ENCODE peak calls at places on chromosomes 12 and 14, in eight cellular contexts. One of them, this sample, is unnamed.

GRCh38 chr14:23563473-23564180 is 4.0 kb downstream of the AP1G2 start:
- DNase-seq in AG09319: no peak
- DNase-seq in NCI-H146: no peak
- DNase-seq in astrocyte of the spinal cord: no peak
- DNase-seq in H4: no peak
- DNase-seq in AG20443: no peak
- DNase-seq in LNCaP clone FGC: no peak
- DNase-seq in iPS-NIHi11: no peak
- DNase-seq in this sample: no peak

GRCh38 chr12:49953961-49954835 is 3.7 kb downstream of the AQP2 start:
- DNase-seq in H4: no peak
- DNase-seq in AG20443: no peak
- DNase-seq in LNCaP clone FGC: no peak
- DNase-seq in NCI-H146: no peak
- DNase-seq in iPS-NIHi11: no peak
- DNase-seq in astrocyte of the spinal cord: no peak
- DNase-seq in AG09319: no peak
- DNase-seq in this sample: no peak

GRCh38 chr14:67680121-67680602 is 5.7 kb upstream of the VTI1B start:
- DNase-seq in AG20443: peak
- DNase-seq in NCI-H146: no peak
- DNase-seq in H4: peak
- DNase-seq in AG09319: no peak
- DNase-seq in iPS-NIHi11: no peak
- DNase-seq in astrocyte of the spinal cord: peak
- DNase-seq in LNCaP clone FGC: no peak
- DNase-seq in this sample: no peak

GRCh38 chr12:104427547-104427938 is 29.2 kb upstream of the CHST11 start:
- DNase-seq in NCI-H146: no peak
- DNase-seq in astrocyte of the spinal cord: no peak
- DNase-seq in iPS-NIHi11: no peak
- DNase-seq in LNCaP clone FGC: no peak
- DNase-seq in H4: no peak
- DNase-seq in AG20443: no peak
- DNase-seq in AG09319: no peak
- DNase-seq in this sample: no peak

GRCh38 chr14:103485504-103485903 is 37.1 kb downstream of the CKB start:
- DNase-seq in AG20443: no peak
- DNase-seq in AG09319: no peak
- DNase-seq in iPS-NIHi11: no peak
- DNase-seq in H4: no peak
- DNase-seq in LNCaP clone FGC: no peak
- DNase-seq in NCI-H146: no peak
- DNase-seq in astrocyte of the spinal cord: no peak
- DNase-seq in this sample: no peak

GRCh38 chr12:40002178-40003169 is 103.4 kb downstream of the SLC2A13 start:
- DNase-seq in AG20443: no peak
- DNase-seq in LNCaP clone FGC: no peak
- DNase-seq in H4: no peak
- DNase-seq in NCI-H146: no peak
- DNase-seq in iPS-NIHi11: no peak
- DNase-seq in astrocyte of the spinal cord: no peak
- DNase-seq in AG09319: no peak
- DNase-seq in this sample: no peak

GRCh38 chr14:59582845-59583509 is 6.4 kb upstream of the CCDC175 start:
- DNase-seq in AG09319: no peak
- DNase-seq in LNCaP clone FGC: no peak
- DNase-seq in NCI-H146: no peak
- DNase-seq in iPS-NIHi11: peak
- DNase-seq in H4: no peak
- DNase-seq in AG20443: no peak
- DNase-seq in astrocyte of the spinal cord: no peak
- DNase-seq in this sample: no peak

GRCh38 chr12:87385322-87385721 is 643.9 kb downstream of the C12orf50 start:
- DNase-seq in astrocyte of the spinal cord: no peak
- DNase-seq in iPS-NIHi11: no peak
- DNase-seq in AG20443: no peak
- DNase-seq in AG09319: no peak
- DNase-seq in LNCaP clone FGC: no peak
- DNase-seq in H4: no peak
- DNase-seq in NCI-H146: no peak
- DNase-seq in this sample: no peak

GRCh38 chr12:93016752-93017350 is 87.8 kb upstream of the EEA1 start:
- DNase-seq in AG20443: no peak
- DNase-seq in iPS-NIHi11: no peak
- DNase-seq in LNCaP clone FGC: no peak
- DNase-seq in H4: no peak
- DNase-seq in AG09319: no peak
- DNase-seq in astrocyte of the spinal cord: no peak
- DNase-seq in NCI-H146: no peak
- DNase-seq in this sample: no peak

GRCh38 chr12:132393991-132394949 is 64.9 kb upstream of the GALNT9 start:
- DNase-seq in H4: peak
- DNase-seq in iPS-NIHi11: no peak
- DNase-seq in AG20443: no peak
- DNase-seq in NCI-H146: no peak
- DNase-seq in AG09319: no peak
- DNase-seq in LNCaP clone FGC: no peak
- DNase-seq in astrocyte of the spinal cord: no peak
- DNase-seq in this sample: no peak

GRCh38 chr12:113081785-113082296 is 25.3 kb downstream of the DTX1 start:
- DNase-seq in AG20443: no peak
- DNase-seq in iPS-NIHi11: no peak
- DNase-seq in astrocyte of the spinal cord: no peak
- DNase-seq in LNCaP clone FGC: no peak
- DNase-seq in AG09319: no peak
- DNase-seq in H4: no peak
- DNase-seq in NCI-H146: no peak
- DNase-seq in this sample: no peak

GRCh38 chr12:56267443-56268071 is 815 bp downstream of the COQ10A start:
- DNase-seq in H4: no peak
- DNase-seq in iPS-NIHi11: peak
- DNase-seq in NCI-H146: no peak
- DNase-seq in astrocyte of the spinal cord: no peak
- DNase-seq in AG09319: no peak
- DNase-seq in AG20443: peak
- DNase-seq in LNCaP clone FGC: no peak
- DNase-seq in this sample: no peak

This sample was measured in omental fat pad.